ENCODE peak calls at places on chromosome 3, in six cellular contexts. N, I, V, K, D and C are unnamed samples.

GRCh38 chr3:71728632-71729342 is 3.6 kb upstream of the EIF4E3 start:
- DNase-seq in N (no peak), I (no peak), V (peak; percentile 96), D (no peak), K (no peak), C (no peak)

GRCh38 chr3:64548200-64548889 is 139.5 kb downstream of the ADAMTS9 start:
- DNase-seq in V (no peak), K (peak; percentile 78), D (no peak), N (no peak), I (peak; percentile 63), C (no peak)

GRCh38 chr3:46367811-46368210 is 2.9 kb upstream of the CCR5 start:
- DNase-seq in I (no peak), N (no peak), D (no peak), V (no peak), K (no peak), C (no peak)

GRCh38 chr3:126487151-126487771 is 11.6 kb upstream of the ZXDC start:
- DNase-seq in K (peak; percentile 51), N (peak; percentile 30), V (peak; percentile 72), I (no peak), D (no peak), C (no peak)

GRCh38 chr3:12178091-12178820 is 19.5 kb upstream of the TIMP4 start:
- DNase-seq in D (no peak), I (no peak), V (no peak), N (no peak), K (peak; percentile 26), C (no peak)

GRCh38 chr3:144200004-144200403 is 228.4 kb downstream of the DIPK2A start:
- DNase-seq in D (no peak), I (no peak), V (no peak), N (no peak), K (no peak), C (no peak)

GRCh38 chr3:100169186-100169585 is 54.9 kb upstream of the FILIP1L start:
- DNase-seq in V (no peak), D (no peak), I (no peak), K (no peak), N (no peak), C (no peak)

GRCh38 chr3:193677734-193678133 is 84.7 kb downstream of the OPA1 start:
- DNase-seq in V (no peak), D (no peak), K (no peak), N (no peak), I (no peak), C (no peak)

GRCh38 chr3:32508731-32509130 is 6.1 kb upstream of the CMTM6 start:
- DNase-seq in N (no peak), D (no peak), K (no peak), V (no peak), I (peak; percentile 50), C (no peak)

GRCh38 chr3:100072328-100073048 is 41.8 kb downstream of the FILIP1L start:
- DNase-seq in D (no peak), K (no peak), N (no peak), I (peak; percentile 23), V (no peak), C (peak; percentile 37)

GRCh38 chr3:42683875-42684593 is 1.3 kb upstream of the KLHL40 start:
- DNase-seq in I (peak; percentile 71), K (no peak), N (no peak), D (no peak), V (peak; percentile 29), C (no peak)

GRCh38 chr3:102000620-102001209 is 151.4 kb downstream of the NFKBIZ start:
- DNase-seq in I (no peak), K (no peak), N (no peak), D (no peak), V (no peak), C (no peak)

GRCh38 chr3:80060664-80061063 is 292.9 kb upstream of the ROBO1 start:
- DNase-seq in D (no peak), V (no peak), K (no peak), I (no peak), N (no peak), C (no peak)

GRCh38 chr3:151327571-151328198 is 1.7 kb downstream of the P2RY13 start:
- DNase-seq in N (no peak), V (peak; percentile 51), I (no peak), D (no peak), K (no peak), C (peak; percentile 17)

GRCh38 chr3:158672293-158673176 is at the start of gene LXN:
- DNase-seq in V (peak; percentile 97), I (peak; percentile 74), D (peak; percentile 79), K (peak; percentile 85), N (peak; percentile 85), C (peak; percentile 91)

GRCh38 chr3:152444029-152444641 is 175.4 kb downstream of the MBNL1 start:
- DNase-seq in K (no peak), I (peak; percentile 40), N (no peak), V (peak; percentile 67), D (no peak), C (peak; percentile 31)

GRCh38 chr3:159816507-159816906 is 172.1 kb upstream of the IL12A start:
- DNase-seq in I (no peak), V (no peak), D (no peak), N (no peak), K (no peak), C (no peak)

GRCh38 chr3:30752961-30753360 is 141.5 kb downstream of the GADL1 start:
- DNase-seq in N (no peak), I (peak; percentile 28), V (no peak), K (no peak), D (no peak), C (no peak)

GRCh38 chr3:71489315-71489761 is 94.2 kb downstream of the FOXP1 start:
- DNase-seq in I (no peak), V (no peak), N (no peak), D (no peak), K (no peak), C (no peak)

GRCh38 chr3:128786434-128787020 is 60.5 kb downstream of the RAB7A start:
- DNase-seq in N (no peak), K (no peak), V (no peak), D (no peak), I (no peak), C (no peak)

GRCh38 chr3:128783774-128784173 is 57.8 kb downstream of the RAB7A start:
- DNase-seq in K (no peak), I (no peak), D (no peak), N (no peak), V (no peak), C (no peak)

GRCh38 chr3:128784843-128785242 is 58.9 kb downstream of the RAB7A start:
- DNase-seq in D (no peak), I (no peak), N (no peak), K (no peak), V (no peak), C (no peak)

GRCh38 chr3:128782282-128783146 is 56.5 kb downstream of the RAB7A start:
- DNase-seq in K (no peak), I (no peak), D (no peak), N (no peak), V (no peak), C (no peak)

GRCh38 chr3:128784228-128784627 is 58.2 kb downstream of the RAB7A start:
- DNase-seq in K (peak; percentile 33), N (peak; percentile 66), D (peak; percentile 28), I (no peak), V (peak; percentile 86), C (no peak)
- TF ChIP-seq CTCF in K (no peak), N (peak; percentile 60), D (peak; percentile 55), I (peak; percentile 31), V (peak; percentile 96), C (peak; percentile 43)

GRCh38 chr3:10744098-10744465 is 71.9 kb upstream of the SLC6A11 start:
- DNase-seq in N (peak; percentile 30), V (peak; percentile 47), I (no peak), K (no peak), D (no peak), C (no peak)
- TF ChIP-seq CTCF in N (no peak), V (peak; percentile 71), I (no peak), K (no peak), D (peak; percentile 29), C (no peak)

DNA sequence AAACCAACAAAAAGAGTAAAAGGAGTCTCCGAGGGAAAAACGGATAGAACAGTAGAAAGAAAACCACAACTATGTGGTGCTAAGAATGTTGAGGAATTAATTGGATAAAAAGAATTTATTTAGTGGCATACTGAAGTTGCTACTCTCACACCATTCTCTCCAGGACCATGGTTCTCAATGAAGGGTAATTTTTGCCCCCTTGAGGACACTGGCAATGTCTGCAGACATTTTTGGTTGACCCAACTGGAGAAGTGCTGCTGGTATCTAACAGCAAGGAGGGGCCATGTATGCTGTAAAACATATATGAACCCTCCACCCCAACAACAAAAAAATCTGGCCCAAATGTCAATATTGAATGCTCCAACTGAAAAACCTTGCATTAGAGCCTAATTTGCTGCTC is 85.9 kb upstream of the CSPG5 start:
- DNase-seq in V (peak; percentile 67), D (no peak), N (no peak), I (no peak), K (no peak), C (no peak)
- TF ChIP-seq CTCF in V (peak; percentile 38), D (peak; percentile 35), N (peak; percentile 18), I (peak; percentile 17), K (no peak), C (peak; percentile 10)

DNA sequence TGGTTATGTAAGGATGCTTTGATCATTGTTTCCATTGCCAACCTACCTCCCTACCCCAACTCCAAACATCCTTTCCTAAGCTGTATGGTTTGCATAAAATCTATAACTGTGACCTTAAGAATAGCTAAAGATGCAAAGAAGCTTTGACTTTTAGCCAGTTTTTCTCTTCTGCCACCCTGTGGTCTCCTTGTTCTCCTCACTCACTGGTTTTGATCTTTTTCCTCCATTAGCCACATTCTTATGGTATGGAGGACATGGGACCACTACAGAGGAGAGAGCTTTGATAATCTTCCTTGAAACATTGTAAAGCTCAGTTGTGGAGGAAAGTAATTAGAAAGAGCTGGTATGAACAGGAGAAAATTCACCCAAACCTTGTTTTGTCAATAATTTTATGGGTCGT is 115.9 kb downstream of the NEK11 start:
- DNase-seq in I (no peak), N (no peak), D (no peak), K (no peak), V (peak; percentile 8), C (no peak)
- TF ChIP-seq CTCF in I (no peak), N (no peak), D (no peak), K (no peak), V (peak; percentile 42), C (no peak)

GRCh38 chr3:38950585-38950984 is 101.2 kb downstream of the SCN11A start:
- DNase-seq in N (no peak), I (no peak), D (no peak), V (no peak), K (no peak), C (no peak)
- TF ChIP-seq CTCF in N (no peak), I (no peak), D (no peak), V (no peak), K (no peak), C (no peak)

GRCh38 chr3:16945330-16945729 is 60.6 kb downstream of the PLCL2 start:
- DNase-seq in I (no peak), D (no peak), N (no peak), K (no peak), V (no peak), C (no peak)
- TF ChIP-seq CTCF in I (no peak), D (no peak), N (no peak), K (no peak), V (no peak), C (no peak)

GRCh38 chr3:77526573-77526972 is 486.7 kb downstream of the ROBO2 start:
- DNase-seq in V (no peak), I (no peak), K (no peak), D (no peak), N (no peak), C (no peak)
- TF ChIP-seq CTCF in V (no peak), I (no peak), K (no peak), D (no peak), N (no peak), C (no peak)